ENCODE peak calls at places on chromosomes 1 and 21, in five cellular contexts. One of them, this sample, is unnamed.

GRCh38 chr21:42547906-42548365 is 34.3 kb downstream of the SLC37A1 start:
- DNase-seq in AG10803: no peak
- DNase-seq in cerebellar cortex: no peak
- DNase-seq in lower lobe of right lung: peak; percentile 28
- DNase-seq in NCI-H446: no peak
- DNase-seq in this sample: no peak

GRCh38 chr1:225911207-225912130 is 12.6 kb downstream of the PYCR2 start:
- DNase-seq in AG10803: peak; percentile 36
- DNase-seq in cerebellar cortex: no peak
- DNase-seq in lower lobe of right lung: peak; percentile 77
- DNase-seq in NCI-H446: no peak
- DNase-seq in this sample: no peak

GRCh38 chr1:39159224-39160036 is 45.1 kb upstream of the MACF1 start:
- DNase-seq in AG10803: peak; percentile 79
- DNase-seq in cerebellar cortex: no peak
- DNase-seq in lower lobe of right lung: no peak
- DNase-seq in NCI-H446: no peak
- DNase-seq in this sample: no peak

GRCh38 chr1:171715813-171716251 is 26.0 kb downstream of the VAMP4 start:
- DNase-seq in AG10803: peak; percentile 33
- DNase-seq in cerebellar cortex: peak; percentile 50
- DNase-seq in lower lobe of right lung: no peak
- DNase-seq in NCI-H446: peak; percentile 41
- DNase-seq in this sample: no peak

GRCh38 chr1:219659682-219660081 is 46.8 kb upstream of the ZC3H11B start:
- DNase-seq in AG10803: peak; percentile 3
- DNase-seq in cerebellar cortex: no peak
- DNase-seq in lower lobe of right lung: no peak
- DNase-seq in NCI-H446: no peak
- DNase-seq in this sample: peak; percentile 86

GRCh38 chr1:159991513-159991912 is 37.5 kb upstream of the SLAMF9 start:
- DNase-seq in AG10803: peak; percentile 49
- DNase-seq in cerebellar cortex: no peak
- DNase-seq in lower lobe of right lung: no peak
- DNase-seq in NCI-H446: no peak
- DNase-seq in this sample: no peak

GRCh38 chr21:43321111-43321510 is 105.8 kb downstream of the SIK1 start:
- DNase-seq in AG10803: no peak
- DNase-seq in cerebellar cortex: no peak
- DNase-seq in lower lobe of right lung: no peak
- DNase-seq in NCI-H446: no peak
- DNase-seq in this sample: no peak

GRCh38 chr1:173330149-173330951 is 123.2 kb upstream of the TNFSF4 start:
- DNase-seq in AG10803: peak; percentile 78
- DNase-seq in cerebellar cortex: no peak
- DNase-seq in lower lobe of right lung: no peak
- DNase-seq in NCI-H446: no peak
- DNase-seq in this sample: no peak

GRCh38 chr1:117967472-117967871 is 37.9 kb downstream of the WDR3 start:
- DNase-seq in AG10803: peak; percentile 51
- DNase-seq in cerebellar cortex: peak; percentile 8
- DNase-seq in lower lobe of right lung: no peak
- DNase-seq in NCI-H446: peak; percentile 88
- DNase-seq in this sample: no peak

GRCh38 chr1:78839704-78840277 is 166.7 kb downstream of the ADGRL4 start:
- DNase-seq in AG10803: peak; percentile 35
- DNase-seq in cerebellar cortex: peak; percentile 26
- DNase-seq in lower lobe of right lung: no peak
- DNase-seq in NCI-H446: peak; percentile 84
- DNase-seq in this sample: peak; percentile 8

GRCh38 chr1:169106921-169107672 is 607 bp downstream of the ATP1B1 start:
- DNase-seq in AG10803: peak; percentile 23
- DNase-seq in cerebellar cortex: peak; percentile 51
- DNase-seq in lower lobe of right lung: peak; percentile 61
- DNase-seq in NCI-H446: peak; percentile 25
- DNase-seq in this sample: no peak

GRCh38 chr1:197304626-197305200 is 36.7 kb downstream of the CRB1 start:
- DNase-seq in AG10803: peak; percentile 5
- DNase-seq in cerebellar cortex: peak; percentile 25
- DNase-seq in lower lobe of right lung: no peak
- DNase-seq in NCI-H446: no peak
- DNase-seq in this sample: no peak

GRCh38 chr1:211870156-211870555 is 39.6 kb upstream of the LPGAT1 start:
- DNase-seq in AG10803: peak; percentile 11
- DNase-seq in cerebellar cortex: no peak
- DNase-seq in lower lobe of right lung: no peak
- DNase-seq in NCI-H446: no peak
- DNase-seq in this sample: no peak

GRCh38 chr1:156465747-156466365 is 34.7 kb downstream of the MEF2D start:
- DNase-seq in AG10803: no peak
- DNase-seq in cerebellar cortex: peak; percentile 29
- DNase-seq in lower lobe of right lung: no peak
- DNase-seq in NCI-H446: no peak
- DNase-seq in this sample: no peak

GRCh38 chr1:244319283-244320132 is 132.2 kb downstream of the ADSS2 start:
- DNase-seq in AG10803: peak; percentile 90
- DNase-seq in cerebellar cortex: no peak
- DNase-seq in lower lobe of right lung: no peak
- DNase-seq in NCI-H446: no peak
- DNase-seq in this sample: no peak

GRCh38 chr1:88741413-88741812 is 57.3 kb downstream of the PKN2 start:
- DNase-seq in AG10803: peak; percentile 45
- DNase-seq in cerebellar cortex: no peak
- DNase-seq in lower lobe of right lung: no peak
- DNase-seq in NCI-H446: no peak
- DNase-seq in this sample: no peak

GRCh38 chr21:25366116-25366515 is 241.2 kb downstream of the MRPL39 start:
- DNase-seq in AG10803: no peak
- DNase-seq in cerebellar cortex: no peak
- DNase-seq in lower lobe of right lung: no peak
- DNase-seq in NCI-H446: no peak
- DNase-seq in this sample: no peak

GRCh38 chr21:27532081-27532480 is 565.2 kb upstream of the ADAMTS5 start:
- DNase-seq in AG10803: no peak
- DNase-seq in cerebellar cortex: no peak
- DNase-seq in lower lobe of right lung: no peak
- DNase-seq in NCI-H446: peak; percentile 83
- DNase-seq in this sample: peak; percentile 17

GRCh38 chr1:115062542-115063004 is 26.7 kb downstream of the TSPAN2 start:
- DNase-seq in AG10803: peak; percentile 25
- DNase-seq in cerebellar cortex: no peak
- DNase-seq in lower lobe of right lung: peak; percentile 70
- DNase-seq in NCI-H446: no peak
- DNase-seq in this sample: no peak

GRCh38 chr1:108831225-108831624 is 25.7 kb downstream of the AKNAD1 start:
- DNase-seq in AG10803: peak; percentile 86
- DNase-seq in cerebellar cortex: no peak
- DNase-seq in lower lobe of right lung: no peak
- DNase-seq in NCI-H446: no peak
- DNase-seq in this sample: no peak

GRCh38 chr1:52056937-52057231 is 789 bp downstream of the BTF3L4 start:
- DNase-seq in AG10803: peak; percentile 80
- DNase-seq in cerebellar cortex: no peak
- DNase-seq in lower lobe of right lung: no peak
- DNase-seq in NCI-H446: no peak
- DNase-seq in this sample: no peak

GRCh38 chr1:35929730-35930592 is 944 bp upstream of the AGO3 start:
- DNase-seq in AG10803: peak; percentile 52
- DNase-seq in cerebellar cortex: peak; percentile 59
- DNase-seq in lower lobe of right lung: peak; percentile 53
- DNase-seq in NCI-H446: peak; percentile 53
- DNase-seq in this sample: no peak

GRCh38 chr1:205813755-205814058 is 709 bp upstream of the SLC41A1 start:
- DNase-seq in AG10803: no peak
- DNase-seq in cerebellar cortex: no peak
- DNase-seq in lower lobe of right lung: no peak
- DNase-seq in NCI-H446: no peak
- DNase-seq in this sample: no peak

This sample was measured in NCI-H524 treated with DMSO at 0.1 percent for 48 hours.